ENCODE peak calls at places on chromosomes 1 and 21, in four cellular contexts. N, V, Q and C are unnamed samples.

GRCh38 chr1:55213885-55214213 is 1.3 kb downstream of the USP24 start:
- DNase-seq in N (peak; percentile 37), V (no peak), Q (no peak), C (peak; percentile 61)

GRCh38 chr1:40909281-40909680 is 47.1 kb upstream of the CITED4 start:
- DNase-seq in N (no peak), V (no peak), Q (no peak), C (no peak)

GRCh38 chr1:219702551-219703215 is 89.8 kb upstream of the ZC3H11B start:
- DNase-seq in N (no peak), V (peak; percentile 50), Q (no peak), C (no peak)

GRCh38 chr1:109161836-109162606 is 48.1 kb downstream of the ELAPOR1 start:
- DNase-seq in N (no peak), V (peak; percentile 89), Q (peak; percentile 33), C (no peak)

GRCh38 chr1:185595835-185596667 is 138.1 kb upstream of the HMCN1 start:
- DNase-seq in N (peak; percentile 67), V (peak; percentile 56), Q (peak; percentile 80), C (peak; percentile 23)

GRCh38 chr1:110135268-110136065 is 14.8 kb upstream of the SLC6A17 start:
- DNase-seq in N (no peak), V (no peak), Q (peak; percentile 45), C (no peak)

GRCh38 chr1:156480411-156481192 is 20.0 kb downstream of the MEF2D start:
- DNase-seq in N (peak; percentile 88), V (peak; percentile 50), Q (peak; percentile 86), C (peak; percentile 88)

GRCh38 chr1:113142791-113143190 is 69.8 kb downstream of the LRIG2 start:
- DNase-seq in N (no peak), V (no peak), Q (no peak), C (no peak)

GRCh38 chr21:44849616-44850130 is 23.8 kb downstream of the PTTG1IP start:
- DNase-seq in N (no peak), V (no peak), Q (no peak), C (no peak)

GRCh38 chr1:56331892-56332567 is 247.3 kb downstream of the PLPP3 start:
- DNase-seq in N (no peak), V (peak; percentile 75), Q (peak; percentile 4), C (no peak)

GRCh38 chr1:1011388-1011949 is 1.8 kb upstream of the ISG15 start:
- DNase-seq in N (no peak), V (no peak), Q (no peak), C (no peak)

GRCh38 chr1:183194527-183195145 is 8.6 kb downstream of the LAMC2 start:
- DNase-seq in N (no peak), V (no peak), Q (peak; percentile 29), C (no peak)

GRCh38 chr1:41870076-41870562 is 48.6 kb downstream of the HIVEP3 start:
- DNase-seq in N (no peak), V (peak; percentile 82), Q (peak; percentile 54), C (no peak)

GRCh38 chr1:246483204-246483933 is 23.7 kb downstream of the SMYD3 start:
- DNase-seq in N (no peak), V (peak; percentile 38), Q (no peak), C (no peak)

GRCh38 chr1:180137767-180138166 is 16.9 kb upstream of the QSOX1 start:
- DNase-seq in N (no peak), V (no peak), Q (no peak), C (no peak)

GRCh38 chr1:203331224-203331623 is 19.7 kb downstream of the FMOD start:
- DNase-seq in N (no peak), V (no peak), Q (no peak), C (no peak)

GRCh38 chr1:92478393-92478792 is 8.3 kb downstream of the GFI1 start:
- DNase-seq in N (no peak), V (peak; percentile 25), Q (no peak), C (no peak)

GRCh38 chr1:216005916-216006315 is 417.3 kb downstream of the USH2A start:
- DNase-seq in N (no peak), V (peak; percentile 71), Q (no peak), C (no peak)

GRCh38 chr1:27360159-27361043 is 6.4 kb downstream of the MAP3K6 start:
- DNase-seq in N (peak; percentile 76), V (no peak), Q (peak; percentile 32), C (peak; percentile 70)

GRCh38 chr1:33335020-33335419 is 14.1 kb upstream of the A3GALT2 start:
- DNase-seq in N (no peak), V (no peak), Q (peak; percentile 34), C (no peak)

GRCh38 chr1:85342177-85342576 is 65.7 kb upstream of the BCL10 start:
- DNase-seq in N (no peak), V (peak; percentile 77), Q (no peak), C (no peak)

GRCh38 chr1:79469121-79469520 is 462.6 kb upstream of the ADGRL4 start:
- DNase-seq in N (no peak), V (no peak), Q (no peak), C (no peak)

GRCh38 chr1:52877554-52877953 is 35.0 kb downstream of the ZYG11A start:
- DNase-seq in N (no peak), V (peak; percentile 76), Q (peak; percentile 52), C (no peak)
- H3K56ac ChIP-seq in N (no peak overlapping the region), V (no peak overlapping the region), Q (no peak overlapping the region), C (no peak overlapping the region)

GRCh38 chr1:13507075-13507474 is 6.7 kb downstream of the LRRC38 start:
- DNase-seq in N (no peak), V (no peak), Q (no peak), C (no peak)
- H3K56ac ChIP-seq in N (no peak overlapping the region), V (no peak overlapping the region), Q (no peak overlapping the region), C (no peak overlapping the region)

GRCh38 chr1:29496701-29497100 is 260.4 kb downstream of the PTPRU start:
- DNase-seq in N (peak; percentile 17), V (no peak), Q (no peak), C (peak; percentile 38)
- H3K56ac ChIP-seq in N (no peak overlapping the region), V (no peak overlapping the region), Q (no peak overlapping the region), C (no peak overlapping the region)

GRCh38 chr1:4769516-4770280 is 115.3 kb downstream of the AJAP1 start:
- DNase-seq in N (no peak), V (no peak), Q (no peak), C (no peak)
- H3K56ac ChIP-seq in N (no peak overlapping the region), V (no peak overlapping the region), Q (no peak overlapping the region), C (no peak overlapping the region)

GRCh38 chr1:8870605-8871538 is 7.6 kb downstream of the ENO1 start:
- DNase-seq in N (no peak), V (no peak), Q (no peak), C (no peak)
- H3K56ac ChIP-seq in N (no peak overlapping the region), V (no peak overlapping the region), Q (peak overlapping the region; percentile 47), C (no peak overlapping the region)

GRCh38 chr1:48869116-48869893 is 92.6 kb upstream of the BEND5 start:
- DNase-seq in N (no peak), V (no peak), Q (peak; percentile 61), C (no peak)
- H3K56ac ChIP-seq in N (no peak overlapping the region), V (no peak overlapping the region), Q (peak overlapping the region; percentile 10), C (no peak overlapping the region)

GRCh38 chr1:205922806-205923205 is 20.4 kb downstream of the SLC26A9 start:
- DNase-seq in N (peak; percentile 5), V (no peak), Q (no peak), C (no peak)

GRCh38 chr1:205923663-205924435 is 19.4 kb downstream of the SLC26A9 start:
- DNase-seq in N (no peak), V (no peak), Q (no peak), C (no peak)

GRCh38 chr1:205920861-205921558 is 22.2 kb downstream of the SLC26A9 start:
- DNase-seq in N (peak; percentile 21), V (no peak), Q (no peak), C (no peak)

GRCh38 chr1:205921559-205921887 is 21.7 kb downstream of the SLC26A9 start:
- DNase-seq in N (peak; percentile 24), V (no peak), Q (no peak), C (no peak)

DNA sequence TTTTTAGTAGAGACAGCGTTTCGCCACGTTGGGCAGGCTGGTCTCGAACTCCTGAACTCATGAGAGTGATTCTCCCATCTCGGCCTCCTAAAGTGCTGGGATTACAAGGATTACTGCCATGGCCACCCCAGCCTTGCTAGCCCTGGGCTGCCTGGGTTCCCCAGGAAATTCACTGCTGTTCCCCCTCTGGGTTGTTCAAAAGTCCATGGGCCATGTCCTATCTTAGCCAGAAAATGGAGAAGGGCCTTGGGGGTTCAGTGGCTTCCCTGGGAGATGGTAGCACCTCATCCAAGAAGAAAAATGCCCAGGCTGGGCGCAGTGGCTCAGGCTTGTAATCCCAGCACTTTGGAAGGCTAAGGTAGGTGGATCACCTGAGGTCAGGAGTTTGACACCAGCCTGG is 20.9 kb downstream of the SLC26A9 start:
- DNase-seq in N (peak; percentile 12), V (no peak), Q (no peak), C (no peak)
- H3K56ac ChIP-seq in N (no peak overlapping the region), V (no peak overlapping the region), Q (no peak overlapping the region), C (no peak overlapping the region)

DNA sequence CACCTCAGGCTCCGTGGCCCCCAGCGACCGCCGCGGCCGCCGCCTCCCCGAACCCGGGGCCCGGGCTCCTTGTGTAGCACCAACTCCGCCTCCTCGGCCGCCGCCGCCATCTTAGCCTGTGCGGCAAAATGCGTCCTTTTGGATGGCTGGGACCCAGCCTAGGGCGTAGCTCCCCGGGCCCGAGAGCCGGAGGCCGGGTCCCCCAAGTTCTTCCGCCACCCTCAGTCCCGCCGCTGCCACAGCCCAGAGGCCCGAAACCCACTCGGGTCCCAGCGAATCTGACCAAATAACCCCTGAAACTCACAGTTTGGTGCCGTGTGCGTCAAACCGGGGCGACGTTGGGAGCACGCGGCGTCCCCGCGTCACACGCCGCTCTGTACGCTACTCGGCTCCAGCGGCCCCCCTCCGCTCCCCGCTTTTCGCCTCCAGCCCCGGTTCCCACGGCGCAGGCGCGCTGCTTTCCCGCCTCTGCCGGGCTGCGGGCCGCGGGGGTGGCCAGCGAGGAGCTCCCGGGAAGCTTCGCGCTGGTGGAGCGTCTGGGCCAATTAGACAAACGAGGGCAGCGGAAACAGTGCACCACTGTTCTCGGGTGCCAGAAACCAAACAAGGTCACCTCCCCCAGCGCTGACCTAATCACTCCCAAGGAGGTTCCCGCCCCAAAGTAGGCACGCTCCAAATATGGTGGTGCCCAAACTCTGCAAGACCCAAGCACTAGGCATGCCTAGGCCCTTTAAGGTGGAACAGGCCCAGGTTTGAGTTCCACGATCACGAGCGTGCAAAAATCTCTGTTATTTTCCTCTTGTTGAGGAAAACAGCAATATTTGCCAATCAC is at the start of gene ZNF644:
- DNase-seq in N (peak; percentile 89), V (peak; percentile 84), Q (peak; percentile 97), C (peak; percentile 73)
- H3K56ac ChIP-seq in N (peak within 1 kb of the TSS; percentile 89), V (peak within 1 kb of the TSS; percentile 92), Q (peak within 1 kb of the TSS; percentile 97), C (peak within 1 kb of the TSS; percentile 97)